ENCODE peak calls at places on chromosomes 3 and 15, in six cellular contexts. W is adrenal gland, I is SK-N-SH, H is GM23338, Q is glutamatergic neuron, Y is MM.1S. Z is an unnamed sample.

GRCh38 chr3:16720367-16720766 is 115.1 kb upstream of the DAZL start:
- DNase-seq in W (no peak), I (no peak), H (no peak), Q (no peak), Y (no peak), Z (no peak)

GRCh38 chr3:155196131-155197075 is 97.1 kb downstream of the STRIT1 start:
- DNase-seq in W (no peak), I (no peak), H (no peak), Q (peak), Y (no peak), Z (no peak)

GRCh38 chr3:140441006-140441405 is 236.9 kb upstream of the TRIM42 start:
- DNase-seq in W (peak), I (no peak), H (no peak), Q (no peak), Y (no peak), Z (no peak)

GRCh38 chr3:186307594-186307993 is 54.4 kb downstream of the DGKG start:
- DNase-seq in W (peak), I (no peak), H (peak), Q (no peak), Y (peak), Z (peak)

GRCh38 chr3:8573342-8573926 is 71.2 kb downstream of the SSUH2 start:
- DNase-seq in W (no peak), I (no peak), H (no peak), Q (no peak), Y (no peak), Z (no peak)

GRCh38 chr3:8942746-8943488 is 20.4 kb downstream of the RAD18 start:
- DNase-seq in W (no peak), I (no peak), H (no peak), Q (no peak), Y (no peak), Z (no peak)

GRCh38 chr3:124780356-124780755 is 50.1 kb downstream of the UMPS start:
- DNase-seq in W (no peak), I (peak), H (peak), Q (no peak), Y (no peak), Z (no peak)

GRCh38 chr3:6799264-6799915 is 61.5 kb upstream of the GRM7 start:
- DNase-seq in W (peak), I (peak), H (peak), Q (peak), Y (peak), Z (peak)

GRCh38 chr3:65828706-65829105 is 210.0 kb downstream of the MAGI1 start:
- DNase-seq in W (no peak), I (no peak), H (peak), Q (no peak), Y (no peak), Z (no peak)

GRCh38 chr3:72533584-72534473 is 314.4 kb downstream of the SHQ1 start:
- DNase-seq in W (no peak), I (no peak), H (no peak), Q (no peak), Y (no peak), Z (no peak)

GRCh38 chr3:53919741-53920140 is 28.1 kb upstream of the SELENOK start:
- DNase-seq in W (no peak), I (no peak), H (no peak), Q (no peak), Y (no peak), Z (no peak)

GRCh38 chr3:53921296-53921695 is 29.6 kb upstream of the SELENOK start:
- DNase-seq in W (no peak), I (peak), H (peak), Q (no peak), Y (no peak), Z (no peak)
- TF ChIP-seq CTCF in W (no peak), I (peak), H (peak), Q (no peak), Y (peak), Z (no peak)

DNA sequence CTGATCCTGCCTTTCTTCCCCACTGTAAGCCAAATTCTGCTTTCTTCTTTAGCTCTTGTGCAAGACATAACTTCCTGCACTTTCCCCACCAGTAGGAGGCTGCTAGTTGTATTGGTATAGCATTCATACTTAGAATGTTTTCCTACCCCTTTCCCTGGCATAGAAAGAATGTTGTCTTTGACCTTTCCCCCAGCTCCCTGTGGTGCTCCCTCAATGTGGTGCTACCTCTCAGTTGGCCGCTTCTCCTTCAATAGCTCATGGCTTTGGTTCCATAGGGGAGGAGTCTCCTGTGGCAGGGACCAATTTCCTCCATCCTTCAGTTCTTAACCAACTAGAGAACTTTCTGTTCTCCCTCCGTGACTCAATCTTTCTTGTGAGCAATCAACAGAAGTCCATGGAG is 67.5 kb upstream of the AKAP13 start:
- DNase-seq in W (no peak), I (no peak), H (peak), Q (no peak), Y (no peak), Z (no peak)
- TF ChIP-seq CTCF in W (no peak), I (peak), H (no peak), Q (no peak), Y (no peak), Z (no peak)

GRCh38 chr3:114331710-114332109 is 37.9 kb downstream of the TIGIT start:
- DNase-seq in W (no peak), I (no peak), H (no peak), Q (no peak), Y (no peak), Z (no peak)
- TF ChIP-seq CTCF in W (no peak), I (no peak), H (no peak), Q (no peak), Y (no peak), Z (no peak)

GRCh38 chr3:106611123-106611522 is 742.3 kb upstream of the CBLB start:
- DNase-seq in W (no peak), I (no peak), H (no peak), Q (no peak), Y (no peak), Z (no peak)

GRCh38 chr3:106611841-106612240 is 743.0 kb upstream of the CBLB start:
- DNase-seq in W (no peak), I (no peak), H (no peak), Q (no peak), Y (no peak), Z (no peak)

GRCh38 chr3:106610362-106610997 is 741.7 kb upstream of the CBLB start:
- DNase-seq in W (no peak), I (no peak), H (no peak), Q (no peak), Y (no peak), Z (no peak)

GRCh38 chr3:106609666-106610301 is 741.0 kb upstream of the CBLB start:
- DNase-seq in W (peak), I (peak), H (peak), Q (peak), Y (peak), Z (peak)
- TF ChIP-seq CTCF in W (peak), I (peak), H (peak), Q (peak), Y (peak), Z (peak)

DNA sequence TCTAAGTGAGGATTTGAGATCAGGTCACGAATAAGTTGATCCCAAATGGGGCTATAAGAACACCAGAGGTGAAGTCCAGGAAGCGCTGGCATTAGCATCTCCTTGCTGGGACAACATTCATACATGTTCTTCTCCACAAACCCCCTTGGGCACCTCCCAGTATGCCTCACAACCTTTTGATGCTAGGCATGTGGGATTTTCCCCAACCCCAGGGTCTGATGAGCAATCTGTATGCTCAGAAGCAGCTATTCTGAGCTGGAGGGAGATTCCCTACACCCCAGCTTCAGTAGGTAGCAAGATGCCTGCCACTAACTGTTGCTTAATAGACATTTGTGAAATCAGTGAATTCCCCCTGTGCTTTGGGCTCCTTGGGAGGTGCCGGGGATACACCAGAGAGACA is 32.2 kb downstream of the SLC6A11 start:
- DNase-seq in W (no peak), I (no peak), H (no peak), Q (no peak), Y (no peak), Z (no peak)
- TF ChIP-seq CTCF in W (no peak), I (no peak), H (no peak), Q (no peak), Y (no peak), Z (no peak)

GRCh38 chr3:170062769-170063168 is 25.0 kb downstream of the GPR160 start:
- DNase-seq in W (no peak), I (no peak), H (peak), Q (no peak), Y (no peak), Z (no peak)
- TF ChIP-seq CTCF in W (no peak), I (peak), H (peak), Q (no peak), Y (peak), Z (no peak)

GRCh38 chr3:56956906-56957305 is 103.6 kb upstream of the SPATA12 start:
- DNase-seq in W (no peak), I (no peak), H (no peak), Q (no peak), Y (no peak), Z (no peak)

GRCh38 chr3:56954125-56954524 is 106.3 kb upstream of the SPATA12 start:
- DNase-seq in W (no peak), I (no peak), H (no peak), Q (no peak), Y (no peak), Z (no peak)

GRCh38 chr3:56957520-56957919 is 102.9 kb upstream of the SPATA12 start:
- DNase-seq in W (no peak), I (no peak), H (no peak), Q (no peak), Y (no peak), Z (no peak)

GRCh38 chr3:56952846-56953245 is 107.6 kb upstream of the SPATA12 start:
- DNase-seq in W (no peak), I (no peak), H (no peak), Q (no peak), Y (no peak), Z (no peak)

GRCh38 chr3:56955551-56956131 is 104.8 kb upstream of the SPATA12 start:
- DNase-seq in W (no peak), I (no peak), H (no peak), Q (no peak), Y (no peak), Z (no peak)
- TF ChIP-seq CTCF in W (no peak), I (no peak), H (no peak), Q (no peak), Y (no peak), Z (no peak)

DNA sequence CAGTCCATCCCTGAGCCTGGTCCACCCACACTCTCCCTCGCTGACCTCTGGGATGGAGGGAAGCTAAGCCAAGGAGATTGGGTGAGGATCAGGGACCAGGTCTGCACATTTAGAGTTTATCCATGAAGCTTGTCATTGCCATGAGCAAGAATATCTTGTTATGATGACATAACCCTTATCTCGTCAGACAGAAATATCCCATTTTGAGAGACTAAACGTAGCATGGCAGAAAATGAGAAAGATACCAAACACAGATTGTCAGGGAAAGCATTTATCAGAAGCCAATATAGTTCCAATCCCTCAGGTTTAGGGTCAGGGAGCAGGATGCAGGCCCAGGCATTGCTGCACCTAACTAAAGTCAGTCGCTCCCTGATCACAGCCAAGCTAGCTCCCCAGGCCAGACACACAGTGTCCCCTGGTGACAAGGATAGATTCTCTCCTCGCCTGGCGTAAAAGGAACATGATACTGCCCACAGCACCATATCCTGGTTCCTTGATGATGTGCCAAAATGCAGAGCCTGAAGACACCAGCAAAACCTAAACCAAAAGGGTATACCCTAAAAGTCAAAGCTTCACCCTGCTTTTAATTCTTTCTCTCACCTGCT is 66.9 kb downstream of the DCLK3 start:
- DNase-seq in W (no peak), I (peak), H (peak), Q (no peak), Y (no peak), Z (peak)
- TF ChIP-seq CTCF in W (no peak), I (peak), H (peak), Q (no peak), Y (no peak), Z (no peak)

DNA sequence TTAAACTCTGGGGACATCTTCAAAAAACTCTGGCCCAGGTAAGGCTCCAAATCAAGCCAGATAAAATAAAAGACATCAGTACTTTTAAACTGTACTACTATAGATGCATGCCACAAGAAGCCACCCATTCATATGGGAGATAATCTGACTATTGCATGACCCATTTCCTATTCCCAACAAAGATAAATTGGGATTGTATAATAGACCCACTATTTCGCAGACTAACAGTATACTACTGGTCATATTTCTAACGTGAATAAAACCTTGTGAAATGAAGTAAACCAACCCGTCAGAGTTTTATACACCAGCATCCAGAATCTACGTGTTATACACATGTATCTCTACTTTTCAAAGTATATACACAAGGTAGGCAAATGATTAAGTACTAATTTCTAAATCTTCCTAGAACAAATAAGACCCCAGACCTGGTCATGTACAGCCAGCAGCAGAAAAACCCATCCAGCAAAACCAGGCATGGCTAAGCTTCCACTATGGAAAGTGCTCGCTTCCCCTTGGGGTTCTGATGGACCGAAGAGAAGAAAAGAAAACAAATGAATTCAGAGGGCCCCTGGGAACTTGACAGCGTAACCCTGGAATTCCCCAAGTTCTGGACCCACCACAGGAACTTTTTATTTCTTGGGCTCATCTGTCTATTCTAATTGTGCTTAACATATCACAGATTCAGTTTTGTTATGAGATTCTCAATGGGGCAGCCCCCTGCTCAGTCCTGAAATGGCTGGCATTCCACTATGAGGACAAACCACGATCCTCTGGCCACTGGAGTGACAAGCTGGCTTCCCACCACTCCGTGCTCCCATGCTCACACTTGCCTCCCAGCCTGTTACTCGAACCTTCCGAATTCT is 69.1 kb downstream of the MB21D2 start:
- DNase-seq in W (no peak), I (no peak), H (no peak), Q (no peak), Y (no peak), Z (no peak)
- TF ChIP-seq CTCF in W (no peak), I (no peak), H (no peak), Q (no peak), Y (no peak), Z (no peak)